ENCODE peak calls at places on chromosomes 3 and 15, in nine cellular contexts. G, U, P, Z, T, R, S, V and A are unnamed samples.
A peak's percentile ranks its signal among the peaks of the same experiment; 100 is the strongest.

GRCh38 chr3:59101091-59101738 is 51.4 kb upstream of the CFAP20DC start:
- DNase-seq in G (no peak), U (no peak), P (no peak), Z (no peak), T (no peak), R (no peak), S (no peak), V (no peak), A (no peak)

GRCh38 chr15:88012711-88013110 is 243.8 kb downstream of the NTRK3 start:
- DNase-seq in G (no peak), U (no peak), P (no peak), Z (no peak), T (no peak), R (no peak), S (no peak), V (no peak), A (no peak)

GRCh38 chr15:60091150-60091549 is 87.0 kb downstream of the FOXB1 start:
- DNase-seq in G (no peak), U (no peak), P (no peak), Z (peak; percentile 81), T (no peak), R (no peak), S (no peak), V (no peak), A (no peak)

GRCh38 chr3:40313975-40314860 is 4.7 kb downstream of the EIF1B start:
- DNase-seq in G (no peak), U (no peak), P (peak; percentile 2), Z (no peak), T (no peak), R (no peak), S (no peak), V (no peak), A (no peak)

GRCh38 chr3:123053107-123053506 is 13.7 kb upstream of the PDIA5 start:
- DNase-seq in G (no peak), U (no peak), P (no peak), Z (no peak), T (no peak), R (no peak), S (no peak), V (no peak), A (no peak)

GRCh38 chr3:57980416-57980815 is 27.8 kb upstream of the FLNB start:
- DNase-seq in G (no peak), U (no peak), P (no peak), Z (no peak), T (no peak), R (no peak), S (no peak), V (no peak), A (no peak)

GRCh38 chr15:85681391-85681790 is 113.3 kb downstream of the KLHL25 start:
- DNase-seq in G (no peak), U (no peak), P (no peak), Z (no peak), T (no peak), R (no peak), S (no peak), V (no peak), A (no peak)

GRCh38 chr15:73323956-73324355 is 44.8 kb downstream of the HCN4 start:
- DNase-seq in G (peak; percentile 53), U (peak; percentile 63), P (no peak), Z (no peak), T (no peak), R (no peak), S (no peak), V (no peak), A (no peak)

GRCh38 chr3:175356899-175357324 is 497.8 kb downstream of the NAALADL2 start:
- DNase-seq in G (no peak), U (no peak), P (peak; percentile 18), Z (peak; percentile 16), T (no peak), R (no peak), S (no peak), V (no peak), A (no peak)

GRCh38 chr3:131794766-131795381 is 239.9 kb downstream of the CPNE4 start:
- DNase-seq in G (no peak), U (no peak), P (peak; percentile 58), Z (peak; percentile 82), T (peak; percentile 27), R (peak; percentile 32), S (no peak), V (no peak), A (peak; percentile 24)

GRCh38 chr3:150183619-150184425 is 213.1 kb upstream of the PFN2 start:
- DNase-seq in G (peak; percentile 56), U (peak; percentile 85), P (peak; percentile 80), Z (peak; percentile 88), T (peak; percentile 53), R (peak; percentile 87), S (peak; percentile 4), V (peak; percentile 73), A (peak; percentile 63)

GRCh38 chr3:138062037-138062436 is 52.1 kb downstream of the CLDN18 start:
- DNase-seq in G (no peak), U (no peak), P (no peak), Z (no peak), T (no peak), R (no peak), S (no peak), V (no peak), A (no peak)

GRCh38 chr3:184814214-184814613 is 2.2 kb downstream of the VPS8 start:
- DNase-seq in G (no peak), U (no peak), P (no peak), Z (no peak), T (no peak), R (no peak), S (no peak), V (no peak), A (no peak)

GRCh38 chr3:107431048-107431297 is 53.7 kb downstream of the CCDC54 start:
- DNase-seq in G (peak; percentile 55), U (peak; percentile 86), P (peak; percentile 27), Z (no peak), T (no peak), R (no peak), S (no peak), V (no peak), A (peak; percentile 58)

GRCh38 chr3:194270627-194271458 is 80.3 kb downstream of the CPN2 start:
- DNase-seq in G (peak; percentile 97), U (peak; percentile 91), P (peak; percentile 87), Z (peak; percentile 78), T (peak; percentile 90), R (no peak), S (no peak), V (no peak), A (no peak)

GRCh38 chr3:170848294-170848917 is 21.6 kb downstream of the RPL22L1 start:
- DNase-seq in G (no peak), U (no peak), P (peak; percentile 38), Z (peak; percentile 57), T (peak; percentile 41), R (peak; percentile 21), S (no peak), V (no peak), A (no peak)

GRCh38 chr15:71634820-71635219 is 175.5 kb upstream of the NR2E3 start:
- DNase-seq in G (no peak), U (no peak), P (peak; percentile 63), Z (no peak), T (no peak), R (peak; percentile 29), S (no peak), V (no peak), A (no peak)

GRCh38 chr3:85037203-85037602 is 78.4 kb downstream of the CADM2 start:
- DNase-seq in G (no peak), U (no peak), P (no peak), Z (no peak), T (no peak), R (no peak), S (no peak), V (no peak), A (no peak)

GRCh38 chr3:102089904-102090492 is 240.7 kb downstream of the NFKBIZ start:
- DNase-seq in G (no peak), U (no peak), P (peak; percentile 35), Z (peak; percentile 86), T (no peak), R (no peak), S (no peak), V (no peak), A (no peak)

GRCh38 chr15:73483053-73483452 is 40.1 kb downstream of the REC114 start:
- DNase-seq in G (no peak), U (no peak), P (no peak), Z (peak; percentile 40), T (no peak), R (no peak), S (no peak), V (no peak), A (no peak)

GRCh38 chr15:37095993-37096877 is 4.1 kb downstream of the MEIS2 start:
- DNase-seq in G (no peak), U (peak; percentile 74), P (peak; percentile 56), Z (no peak), T (no peak), R (no peak), S (no peak), V (no peak), A (no peak)

GRCh38 chr3:171516765-171517164 is 56.6 kb upstream of the TNIK start:
- DNase-seq in G (no peak), U (no peak), P (no peak), Z (no peak), T (no peak), R (no peak), S (no peak), V (no peak), A (no peak)

GRCh38 chr3:159583662-159584061 is 405.0 kb upstream of the IL12A start:
- DNase-seq in G (no peak), U (no peak), P (no peak), Z (peak; percentile 46), T (no peak), R (no peak), S (no peak), V (no peak), A (no peak)

GRCh38 chr15:99704444-99704838 is 28.8 kb downstream of the LYSMD4 start:
- DNase-seq in G (no peak), U (no peak), P (peak; percentile 92), Z (peak; percentile 97), T (peak; percentile 46), R (peak; percentile 59), S (no peak), V (no peak), A (peak; percentile 30)

GRCh38 chr3:60423556-60423955 is 827.7 kb downstream of the FHIT start:
- DNase-seq in G (no peak), U (no peak), P (no peak), Z (no peak), T (no peak), R (no peak), S (no peak), V (no peak), A (no peak)

GRCh38 chr15:70154440-70155347 is 57.0 kb upstream of the TLE3 start:
- DNase-seq in G (peak; percentile 10), U (peak; percentile 82), P (peak; percentile 47), Z (peak; percentile 71), T (no peak), R (no peak), S (no peak), V (no peak), A (no peak)

GRCh38 chr3:135927170-135927569 is 38.4 kb upstream of the PPP2R3A start:
- DNase-seq in G (no peak), U (no peak), P (no peak), Z (no peak), T (no peak), R (no peak), S (no peak), V (no peak), A (no peak)

GRCh38 chr3:116053017-116053416 is 392.3 kb downstream of the LSAMP start:
- DNase-seq in G (no peak), U (no peak), P (no peak), Z (no peak), T (no peak), R (no peak), S (no peak), V (no peak), A (no peak)

GRCh38 chr3:45182915-45183881 is 37.0 kb upstream of the CDCP1 start:
- DNase-seq in G (no peak), U (no peak), P (no peak), Z (peak; percentile 88), T (peak; percentile 60), R (no peak), S (no peak), V (no peak), A (no peak)

GRCh38 chr15:82122754-82123400 is 77.1 kb upstream of the MEX3B start:
- DNase-seq in G (no peak), U (peak; percentile 87), P (peak; percentile 74), Z (peak; percentile 99), T (no peak), R (no peak), S (no peak), V (no peak), A (no peak)

GRCh38 chr3:99483841-99484240 is 154.6 kb upstream of the COL8A1 start:
- DNase-seq in G (no peak), U (no peak), P (no peak), Z (no peak), T (no peak), R (no peak), S (no peak), V (no peak), A (no peak)